ENCODE peak calls at places on chromosomes 1 and 21, in six cellular contexts. One of them, this sample, is unnamed.
A peak's percentile ranks its signal among the peaks of the same experiment; 100 is the strongest.

GRCh38 chr1:115929846-115930245 is 46.5 kb upstream of the SLC22A15 start:
- DNase-seq in GM03348: peak; percentile 81
- DNase-seq in upper lobe of right lung: no peak
- DNase-seq in left ventricle myocardium inferior: no peak
- DNase-seq in H4: peak; percentile 50
- DNase-seq in IMR-90: peak; percentile 30
- DNase-seq in this sample: peak; percentile 58

GRCh38 chr1:230713915-230714764 is at the start of gene AGT:
- DNase-seq in GM03348: peak; percentile 88
- DNase-seq in upper lobe of right lung: no peak
- DNase-seq in left ventricle myocardium inferior: peak; percentile 81
- DNase-seq in H4: peak; percentile 78
- DNase-seq in IMR-90: peak; percentile 92
- DNase-seq in this sample: peak; percentile 30

GRCh38 chr1:14339288-14339687 is 259.2 kb upstream of the KAZN start:
- DNase-seq in GM03348: no peak
- DNase-seq in upper lobe of right lung: no peak
- DNase-seq in left ventricle myocardium inferior: no peak
- DNase-seq in H4: no peak
- DNase-seq in IMR-90: no peak
- DNase-seq in this sample: no peak

GRCh38 chr1:190129367-190129766 is 348.3 kb downstream of the BRINP3 start:
- DNase-seq in GM03348: no peak
- DNase-seq in upper lobe of right lung: no peak
- DNase-seq in left ventricle myocardium inferior: no peak
- DNase-seq in H4: no peak
- DNase-seq in IMR-90: no peak
- DNase-seq in this sample: no peak

GRCh38 chr1:214445201-214445600 is 106.2 kb downstream of the PTPN14 start:
- DNase-seq in GM03348: no peak
- DNase-seq in upper lobe of right lung: no peak
- DNase-seq in left ventricle myocardium inferior: no peak
- DNase-seq in H4: peak; percentile 25
- DNase-seq in IMR-90: no peak
- DNase-seq in this sample: peak; percentile 47

GRCh38 chr1:231130509-231130908 is 31.3 kb upstream of the TRIM67 start:
- DNase-seq in GM03348: no peak
- DNase-seq in upper lobe of right lung: no peak
- DNase-seq in left ventricle myocardium inferior: no peak
- DNase-seq in H4: no peak
- DNase-seq in IMR-90: no peak
- DNase-seq in this sample: no peak

GRCh38 chr1:95475686-95476457 is 241.9 kb downstream of the RWDD3 start:
- DNase-seq in GM03348: no peak
- DNase-seq in upper lobe of right lung: no peak
- DNase-seq in left ventricle myocardium inferior: no peak
- DNase-seq in H4: no peak
- DNase-seq in IMR-90: no peak
- DNase-seq in this sample: no peak

GRCh38 chr1:57192256-57192655 is 226.4 kb upstream of the C8B start:
- DNase-seq in GM03348: no peak
- DNase-seq in upper lobe of right lung: no peak
- DNase-seq in left ventricle myocardium inferior: no peak
- DNase-seq in H4: no peak
- DNase-seq in IMR-90: no peak
- DNase-seq in this sample: no peak

GRCh38 chr1:68590473-68590872 is 93.6 kb upstream of the DEPDC1 start:
- DNase-seq in GM03348: no peak
- DNase-seq in upper lobe of right lung: no peak
- DNase-seq in left ventricle myocardium inferior: no peak
- DNase-seq in H4: no peak
- DNase-seq in IMR-90: no peak
- DNase-seq in this sample: no peak

GRCh38 chr1:218674280-218674773 is 329.2 kb downstream of the TGFB2 start:
- DNase-seq in GM03348: peak; percentile 49
- DNase-seq in upper lobe of right lung: peak; percentile 63
- DNase-seq in left ventricle myocardium inferior: peak; percentile 14
- DNase-seq in H4: peak; percentile 68
- DNase-seq in IMR-90: peak; percentile 83
- DNase-seq in this sample: peak; percentile 94

GRCh38 chr1:90823686-90824085 is 106.6 kb upstream of the BARHL2 start:
- DNase-seq in GM03348: no peak
- DNase-seq in upper lobe of right lung: no peak
- DNase-seq in left ventricle myocardium inferior: no peak
- DNase-seq in H4: no peak
- DNase-seq in IMR-90: no peak
- DNase-seq in this sample: no peak

GRCh38 chr1:230215529-230215928 is 148.5 kb downstream of the GALNT2 start:
- DNase-seq in GM03348: no peak
- DNase-seq in upper lobe of right lung: no peak
- DNase-seq in left ventricle myocardium inferior: no peak
- DNase-seq in H4: no peak
- DNase-seq in IMR-90: no peak
- DNase-seq in this sample: no peak

GRCh38 chr21:45211661-45212060 is 76.0 kb downstream of the POFUT2 start:
- DNase-seq in GM03348: no peak
- DNase-seq in upper lobe of right lung: no peak
- DNase-seq in left ventricle myocardium inferior: no peak
- DNase-seq in H4: no peak
- DNase-seq in IMR-90: no peak
- DNase-seq in this sample: no peak

GRCh38 chr1:176705585-176705984 is 242.6 kb downstream of the PAPPA2 start:
- DNase-seq in GM03348: no peak
- DNase-seq in upper lobe of right lung: no peak
- DNase-seq in left ventricle myocardium inferior: no peak
- DNase-seq in H4: no peak
- DNase-seq in IMR-90: no peak
- DNase-seq in this sample: no peak

GRCh38 chr1:96474985-96475743 is 246.4 kb upstream of the PTBP2 start:
- DNase-seq in GM03348: no peak
- DNase-seq in upper lobe of right lung: no peak
- DNase-seq in left ventricle myocardium inferior: no peak
- DNase-seq in H4: no peak
- DNase-seq in IMR-90: no peak
- DNase-seq in this sample: no peak

GRCh38 chr1:64940026-64940425 is 26.3 kb downstream of the JAK1 start:
- DNase-seq in GM03348: no peak
- DNase-seq in upper lobe of right lung: no peak
- DNase-seq in left ventricle myocardium inferior: no peak
- DNase-seq in H4: no peak
- DNase-seq in IMR-90: no peak
- DNase-seq in this sample: no peak

GRCh38 chr1:231512147-231512698 is 16.2 kb upstream of the TSNAX start:
- DNase-seq in GM03348: peak; percentile 57
- DNase-seq in upper lobe of right lung: no peak
- DNase-seq in left ventricle myocardium inferior: no peak
- DNase-seq in H4: peak; percentile 31
- DNase-seq in IMR-90: peak; percentile 54
- DNase-seq in this sample: peak; percentile 94

GRCh38 chr1:65993047-65993363 is 200.3 kb downstream of the PDE4B start:
- DNase-seq in GM03348: no peak
- DNase-seq in upper lobe of right lung: no peak
- DNase-seq in left ventricle myocardium inferior: no peak
- DNase-seq in H4: no peak
- DNase-seq in IMR-90: no peak
- DNase-seq in this sample: no peak

GRCh38 chr1:214833357-214833756 is 230.4 kb downstream of the CENPF start:
- DNase-seq in GM03348: peak; percentile 65
- DNase-seq in upper lobe of right lung: no peak
- DNase-seq in left ventricle myocardium inferior: no peak
- DNase-seq in H4: no peak
- DNase-seq in IMR-90: peak; percentile 83
- DNase-seq in this sample: peak; percentile 76

GRCh38 chr1:14970115-14970798 is 183.3 kb upstream of the TMEM51 start:
- DNase-seq in GM03348: peak; percentile 92
- DNase-seq in upper lobe of right lung: no peak
- DNase-seq in left ventricle myocardium inferior: peak; percentile 42
- DNase-seq in H4: peak; percentile 66
- DNase-seq in IMR-90: peak; percentile 87
- DNase-seq in this sample: peak; percentile 96

GRCh38 chr21:33230518-33231324 is 983 bp downstream of the IFNAR2 start:
- DNase-seq in GM03348: peak; percentile 66
- DNase-seq in upper lobe of right lung: peak; percentile 76
- DNase-seq in left ventricle myocardium inferior: peak; percentile 63
- DNase-seq in H4: no peak
- DNase-seq in IMR-90: peak; percentile 75
- DNase-seq in this sample: peak; percentile 58

GRCh38 chr1:19028110-19028509 is 71.6 kb upstream of the IFFO2 start:
- DNase-seq in GM03348: no peak
- DNase-seq in upper lobe of right lung: no peak
- DNase-seq in left ventricle myocardium inferior: no peak
- DNase-seq in H4: peak; percentile 7
- DNase-seq in IMR-90: no peak
- DNase-seq in this sample: no peak

GRCh38 chr1:198776602-198777029 is 137.8 kb downstream of the PTPRC start:
- DNase-seq in GM03348: peak; percentile 75
- DNase-seq in upper lobe of right lung: peak; percentile 69
- DNase-seq in left ventricle myocardium inferior: peak; percentile 54
- DNase-seq in H4: peak; percentile 66
- DNase-seq in IMR-90: peak; percentile 98
- DNase-seq in this sample: peak; percentile 99

GRCh38 chr1:45974541-45975269 is 157.7 kb downstream of the PIK3R3 start:
- DNase-seq in GM03348: no peak
- DNase-seq in upper lobe of right lung: no peak
- DNase-seq in left ventricle myocardium inferior: no peak
- DNase-seq in H4: no peak
- DNase-seq in IMR-90: peak; percentile 68
- DNase-seq in this sample: no peak

GRCh38 chr1:1210726-1211540 is 3.0 kb downstream of the TNFRSF4 start:
- DNase-seq in GM03348: no peak
- DNase-seq in upper lobe of right lung: no peak
- DNase-seq in left ventricle myocardium inferior: peak; percentile 9
- DNase-seq in H4: no peak
- DNase-seq in IMR-90: no peak
- DNase-seq in this sample: no peak

GRCh38 chr1:171913385-171913784 is 72.1 kb downstream of the DNM3 start:
- DNase-seq in GM03348: no peak
- DNase-seq in upper lobe of right lung: no peak
- DNase-seq in left ventricle myocardium inferior: no peak
- DNase-seq in H4: peak; percentile 38
- DNase-seq in IMR-90: no peak
- DNase-seq in this sample: no peak

GRCh38 chr1:77983997-77984355 is 5.1 kb upstream of the FUBP1 start:
- DNase-seq in GM03348: no peak
- DNase-seq in upper lobe of right lung: no peak
- DNase-seq in left ventricle myocardium inferior: no peak
- DNase-seq in H4: no peak
- DNase-seq in IMR-90: no peak
- DNase-seq in this sample: no peak

GRCh38 chr1:159076753-159077656 is at the start of gene AIM2:
- DNase-seq in GM03348: no peak
- DNase-seq in upper lobe of right lung: peak; percentile 80
- DNase-seq in left ventricle myocardium inferior: no peak
- DNase-seq in H4: peak; percentile 94
- DNase-seq in IMR-90: no peak
- DNase-seq in this sample: no peak

GRCh38 chr21:41482321-41482720 is 25.6 kb downstream of the TMPRSS2 start:
- DNase-seq in GM03348: no peak
- DNase-seq in upper lobe of right lung: no peak
- DNase-seq in left ventricle myocardium inferior: no peak
- DNase-seq in H4: peak; percentile 30
- DNase-seq in IMR-90: peak; percentile 74
- DNase-seq in this sample: peak; percentile 95

GRCh38 chr1:219941179-219942118 is 13.1 kb upstream of the SLC30A10 start:
- DNase-seq in GM03348: no peak
- DNase-seq in upper lobe of right lung: no peak
- DNase-seq in left ventricle myocardium inferior: no peak
- DNase-seq in H4: no peak
- DNase-seq in IMR-90: no peak
- DNase-seq in this sample: no peak

GRCh38 chr1:18770799-18771198 is 88.7 kb downstream of the TAS1R2 start:
- DNase-seq in GM03348: no peak
- DNase-seq in upper lobe of right lung: no peak
- DNase-seq in left ventricle myocardium inferior: no peak
- DNase-seq in H4: no peak
- DNase-seq in IMR-90: no peak
- DNase-seq in this sample: no peak

GRCh38 chr1:181726608-181727007 is 243.3 kb downstream of the CACNA1E start:
- DNase-seq in GM03348: no peak
- DNase-seq in upper lobe of right lung: no peak
- DNase-seq in left ventricle myocardium inferior: no peak
- DNase-seq in H4: no peak
- DNase-seq in IMR-90: no peak
- DNase-seq in this sample: no peak

GRCh38 chr21:28776251-28776650 is 216.4 kb downstream of the LTN1 start:
- DNase-seq in GM03348: peak; percentile 43
- DNase-seq in upper lobe of right lung: no peak
- DNase-seq in left ventricle myocardium inferior: no peak
- DNase-seq in H4: no peak
- DNase-seq in IMR-90: peak; percentile 96
- DNase-seq in this sample: peak; percentile 98

GRCh38 chr1:208326033-208326432 is 81.8 kb upstream of the PLXNA2 start:
- DNase-seq in GM03348: no peak
- DNase-seq in upper lobe of right lung: no peak
- DNase-seq in left ventricle myocardium inferior: no peak
- DNase-seq in H4: no peak
- DNase-seq in IMR-90: no peak
- DNase-seq in this sample: no peak